ENCODE peak calls at places on chromosomes 3 and 15, in eight cellular contexts. One of them, this sample, is unnamed.

GRCh38 chr3:5122741-5123706 is 932 bp downstream of the ARL8B start:
- DNase-seq in NCI-H1105: no peak
- DNase-seq in GM04503: no peak
- DNase-seq in EH: peak
- DNase-seq in gastrocnemius medialis: peak
- DNase-seq in NCI-H524: peak
- DNase-seq in GM10248: peak
- DNase-seq in HEK293T: peak
- DNase-seq in this sample: peak

GRCh38 chr15:77024273-77025065 is 29.5 kb downstream of the PSTPIP1 start:
- DNase-seq in NCI-H1105: peak
- DNase-seq in GM04503: no peak
- DNase-seq in EH: peak
- DNase-seq in gastrocnemius medialis: peak
- DNase-seq in NCI-H524: peak
- DNase-seq in GM10248: peak
- DNase-seq in HEK293T: peak
- DNase-seq in this sample: peak

GRCh38 chr3:37892917-37893595 is 31.4 kb downstream of the CTDSPL start:
- DNase-seq in NCI-H1105: no peak
- DNase-seq in GM04503: no peak
- DNase-seq in EH: peak
- DNase-seq in gastrocnemius medialis: peak
- DNase-seq in NCI-H524: no peak
- DNase-seq in GM10248: no peak
- DNase-seq in HEK293T: no peak
- DNase-seq in this sample: peak

GRCh38 chr3:100563652-100564215 is 45.7 kb upstream of the ADGRG7 start:
- DNase-seq in NCI-H1105: no peak
- DNase-seq in GM04503: no peak
- DNase-seq in EH: no peak
- DNase-seq in gastrocnemius medialis: no peak
- DNase-seq in NCI-H524: no peak
- DNase-seq in GM10248: no peak
- DNase-seq in HEK293T: no peak
- DNase-seq in this sample: no peak

GRCh38 chr3:21722301-21722700 is 28.7 kb downstream of the ZNF385D start:
- DNase-seq in NCI-H1105: no peak
- DNase-seq in GM04503: no peak
- DNase-seq in EH: no peak
- DNase-seq in gastrocnemius medialis: no peak
- DNase-seq in NCI-H524: no peak
- DNase-seq in GM10248: no peak
- DNase-seq in HEK293T: no peak
- DNase-seq in this sample: no peak

GRCh38 chr3:16390581-16390980 is 122.9 kb downstream of the RFTN1 start:
- DNase-seq in NCI-H1105: no peak
- DNase-seq in GM04503: no peak
- DNase-seq in EH: peak
- DNase-seq in gastrocnemius medialis: no peak
- DNase-seq in NCI-H524: no peak
- DNase-seq in GM10248: no peak
- DNase-seq in HEK293T: no peak
- DNase-seq in this sample: no peak

GRCh38 chr3:40042752-40043443 is 233.5 kb downstream of the MYRIP start:
- DNase-seq in NCI-H1105: no peak
- DNase-seq in GM04503: no peak
- DNase-seq in EH: peak
- DNase-seq in gastrocnemius medialis: no peak
- DNase-seq in NCI-H524: no peak
- DNase-seq in GM10248: no peak
- DNase-seq in HEK293T: no peak
- DNase-seq in this sample: peak

GRCh38 chr3:153026026-153026425 is 136.0 kb upstream of the RAP2B start:
- DNase-seq in NCI-H1105: peak
- DNase-seq in GM04503: no peak
- DNase-seq in EH: peak
- DNase-seq in gastrocnemius medialis: no peak
- DNase-seq in NCI-H524: peak
- DNase-seq in GM10248: no peak
- DNase-seq in HEK293T: peak
- DNase-seq in this sample: no peak

GRCh38 chr3:65170357-65171090 is 482.7 kb upstream of the ADAMTS9 start:
- DNase-seq in NCI-H1105: no peak
- DNase-seq in GM04503: peak
- DNase-seq in EH: peak
- DNase-seq in gastrocnemius medialis: peak
- DNase-seq in NCI-H524: peak
- DNase-seq in GM10248: no peak
- DNase-seq in HEK293T: peak
- DNase-seq in this sample: peak

GRCh38 chr3:2937578-2937977 is 172.6 kb downstream of the IL5RA start:
- DNase-seq in NCI-H1105: no peak
- DNase-seq in GM04503: no peak
- DNase-seq in EH: no peak
- DNase-seq in gastrocnemius medialis: no peak
- DNase-seq in NCI-H524: peak
- DNase-seq in GM10248: no peak
- DNase-seq in HEK293T: no peak
- DNase-seq in this sample: no peak

GRCh38 chr3:124671123-124671522 is 59.1 kb upstream of the UMPS start:
- DNase-seq in NCI-H1105: no peak
- DNase-seq in GM04503: no peak
- DNase-seq in EH: no peak
- DNase-seq in gastrocnemius medialis: no peak
- DNase-seq in NCI-H524: no peak
- DNase-seq in GM10248: no peak
- DNase-seq in HEK293T: no peak
- DNase-seq in this sample: no peak

GRCh38 chr15:42490246-42490742 is 647 bp downstream of the ZNF106 start:
- DNase-seq in NCI-H1105: no peak
- DNase-seq in GM04503: no peak
- DNase-seq in EH: peak
- DNase-seq in gastrocnemius medialis: no peak
- DNase-seq in NCI-H524: no peak
- DNase-seq in GM10248: peak
- DNase-seq in HEK293T: peak
- DNase-seq in this sample: no peak

GRCh38 chr3:101203411-101203810 is 117.0 kb downstream of the IMPG2 start:
- DNase-seq in NCI-H1105: no peak
- DNase-seq in GM04503: peak
- DNase-seq in EH: peak
- DNase-seq in gastrocnemius medialis: no peak
- DNase-seq in NCI-H524: no peak
- DNase-seq in GM10248: no peak
- DNase-seq in HEK293T: no peak
- DNase-seq in this sample: no peak

GRCh38 chr3:72560857-72561675 is 287.2 kb downstream of the SHQ1 start:
- DNase-seq in NCI-H1105: no peak
- DNase-seq in GM04503: no peak
- DNase-seq in EH: no peak
- DNase-seq in gastrocnemius medialis: no peak
- DNase-seq in NCI-H524: no peak
- DNase-seq in GM10248: no peak
- DNase-seq in HEK293T: no peak
- DNase-seq in this sample: no peak

GRCh38 chr15:22873204-22873701 is 34.8 kb downstream of the NIPA2 start:
- DNase-seq in NCI-H1105: no peak
- DNase-seq in GM04503: peak
- DNase-seq in EH: peak
- DNase-seq in gastrocnemius medialis: no peak
- DNase-seq in NCI-H524: no peak
- DNase-seq in GM10248: no peak
- DNase-seq in HEK293T: no peak
- DNase-seq in this sample: no peak

GRCh38 chr3:71129611-71130515 is 453.7 kb downstream of the FOXP1 start:
- DNase-seq in NCI-H1105: no peak
- DNase-seq in GM04503: peak
- DNase-seq in EH: peak
- DNase-seq in gastrocnemius medialis: no peak
- DNase-seq in NCI-H524: no peak
- DNase-seq in GM10248: no peak
- DNase-seq in HEK293T: no peak
- DNase-seq in this sample: no peak

GRCh38 chr15:78565951-78566774 is 843 bp downstream of the CHRNA5 start:
- DNase-seq in NCI-H1105: no peak
- DNase-seq in GM04503: no peak
- DNase-seq in EH: peak
- DNase-seq in gastrocnemius medialis: no peak
- DNase-seq in NCI-H524: peak
- DNase-seq in GM10248: peak
- DNase-seq in HEK293T: peak
- DNase-seq in this sample: no peak

GRCh38 chr3:5071061-5071460 is 51.0 kb upstream of the ARL8B start:
- DNase-seq in NCI-H1105: no peak
- DNase-seq in GM04503: peak
- DNase-seq in EH: peak
- DNase-seq in gastrocnemius medialis: no peak
- DNase-seq in NCI-H524: no peak
- DNase-seq in GM10248: no peak
- DNase-seq in HEK293T: no peak
- DNase-seq in this sample: no peak

GRCh38 chr3:22496641-22497040 is 706.5 kb upstream of the UBE2E2 start:
- DNase-seq in NCI-H1105: no peak
- DNase-seq in GM04503: no peak
- DNase-seq in EH: no peak
- DNase-seq in gastrocnemius medialis: no peak
- DNase-seq in NCI-H524: no peak
- DNase-seq in GM10248: no peak
- DNase-seq in HEK293T: no peak
- DNase-seq in this sample: no peak

GRCh38 chr3:134373278-134373941 is 837 bp downstream of the AMOTL2 start:
- DNase-seq in NCI-H1105: peak
- DNase-seq in GM04503: no peak
- DNase-seq in EH: peak
- DNase-seq in gastrocnemius medialis: peak
- DNase-seq in NCI-H524: peak
- DNase-seq in GM10248: no peak
- DNase-seq in HEK293T: peak
- DNase-seq in this sample: peak

GRCh38 chr3:57179580-57180410 is 14.6 kb upstream of the IL17RD start:
- DNase-seq in NCI-H1105: no peak
- DNase-seq in GM04503: no peak
- DNase-seq in EH: peak
- DNase-seq in gastrocnemius medialis: no peak
- DNase-seq in NCI-H524: peak
- DNase-seq in GM10248: peak
- DNase-seq in HEK293T: no peak
- DNase-seq in this sample: no peak

This sample was measured in right lobe of liver.